ENCODE peak calls at places on chromosomes 1 and 21, in eight cellular contexts. X, O, F, E, Y, L, D and Z are unnamed samples.

GRCh38 chr1:227561303-227561702 is 2.1 kb upstream of the ZNF678 start:
- DNase-seq in F (no peak), X (no peak), L (no peak), O (no peak), D (no peak), Y (no peak), E (no peak), Z (no peak)

GRCh38 chr1:227072991-227073390 is 132.9 kb downstream of the COQ8A start:
- DNase-seq in F (peak; percentile 92), X (no peak), Y (no peak), D (no peak), L (peak; percentile 87), E (no peak), O (no peak), Z (no peak)

GRCh38 chr1:18385239-18385790 is 95.4 kb upstream of the KLHDC7A start:
- DNase-seq in D (no peak), E (no peak), O (no peak), Y (no peak), L (no peak), X (no peak), F (no peak), Z (no peak)

GRCh38 chr1:61224609-61225008 is 142.2 kb downstream of the NFIA start:
- DNase-seq in D (no peak), Y (no peak), F (no peak), E (no peak), X (no peak), L (no peak), O (no peak), Z (no peak)

GRCh38 chr21:45818904-45819285 is 162.7 kb upstream of the COL6A1 start:
- DNase-seq in D (no peak), E (no peak), X (peak; percentile 24), F (peak; percentile 65), L (peak; percentile 17), Y (no peak), O (no peak), Z (no peak)

GRCh38 chr1:13593511-13594131 is 10.0 kb downstream of the PDPN start:
- DNase-seq in D (peak; percentile 31), F (peak; percentile 43), E (no peak), L (peak; percentile 97), Y (no peak), O (no peak), X (no peak), Z (no peak)

GRCh38 chr1:59502009-59502691 is 205.3 kb downstream of the FGGY start:
- DNase-seq in L (peak; percentile 75), D (no peak), X (no peak), E (no peak), Y (no peak), F (no peak), O (no peak), Z (no peak)

GRCh38 chr1:117541003-117541402 is 64.8 kb upstream of the TENT5C start:
- DNase-seq in D (no peak), X (no peak), Y (no peak), E (no peak), F (no peak), L (peak; percentile 40), O (no peak), Z (no peak)

GRCh38 chr1:99850458-99850974 is 355 bp downstream of the AGL start:
- DNase-seq in Y (no peak), F (peak; percentile 23), O (no peak), E (no peak), D (no peak), L (peak; percentile 18), X (no peak), Z (no peak)

GRCh38 chr21:42568834-42569731 is 55.4 kb downstream of the SLC37A1 start:
- DNase-seq in X (no peak), L (no peak), E (no peak), O (no peak), F (no peak), Y (no peak), D (peak; percentile 28), Z (no peak)

GRCh38 chr1:56375184-56375837 is 204.1 kb downstream of the PLPP3 start:
- DNase-seq in Y (no peak), X (no peak), E (no peak), O (no peak), D (no peak), F (peak; percentile 90), L (peak; percentile 45), Z (no peak)
- TF ChIP-seq CTCF in Y (no peak), X (no peak), E (no peak), O (no peak), D (no peak), F (no peak), L (no peak), Z (no peak)

GRCh38 chr1:213136190-213136917 is 85.3 kb downstream of the RPS6KC1 start:
- DNase-seq in O (no peak), D (no peak), Y (no peak), X (no peak), F (no peak), E (no peak), L (no peak), Z (no peak)

GRCh38 chr1:213127074-213127473 is 76.0 kb downstream of the RPS6KC1 start:
- DNase-seq in E (no peak), O (no peak), F (peak; percentile 78), Y (no peak), D (no peak), X (no peak), L (peak; percentile 59), Z (no peak)

GRCh38 chr1:213135572-213135971 is 84.5 kb downstream of the RPS6KC1 start:
- DNase-seq in E (no peak), O (no peak), X (no peak), D (no peak), Y (no peak), F (peak; percentile 27), L (peak; percentile 40), Z (no peak)

DNA sequence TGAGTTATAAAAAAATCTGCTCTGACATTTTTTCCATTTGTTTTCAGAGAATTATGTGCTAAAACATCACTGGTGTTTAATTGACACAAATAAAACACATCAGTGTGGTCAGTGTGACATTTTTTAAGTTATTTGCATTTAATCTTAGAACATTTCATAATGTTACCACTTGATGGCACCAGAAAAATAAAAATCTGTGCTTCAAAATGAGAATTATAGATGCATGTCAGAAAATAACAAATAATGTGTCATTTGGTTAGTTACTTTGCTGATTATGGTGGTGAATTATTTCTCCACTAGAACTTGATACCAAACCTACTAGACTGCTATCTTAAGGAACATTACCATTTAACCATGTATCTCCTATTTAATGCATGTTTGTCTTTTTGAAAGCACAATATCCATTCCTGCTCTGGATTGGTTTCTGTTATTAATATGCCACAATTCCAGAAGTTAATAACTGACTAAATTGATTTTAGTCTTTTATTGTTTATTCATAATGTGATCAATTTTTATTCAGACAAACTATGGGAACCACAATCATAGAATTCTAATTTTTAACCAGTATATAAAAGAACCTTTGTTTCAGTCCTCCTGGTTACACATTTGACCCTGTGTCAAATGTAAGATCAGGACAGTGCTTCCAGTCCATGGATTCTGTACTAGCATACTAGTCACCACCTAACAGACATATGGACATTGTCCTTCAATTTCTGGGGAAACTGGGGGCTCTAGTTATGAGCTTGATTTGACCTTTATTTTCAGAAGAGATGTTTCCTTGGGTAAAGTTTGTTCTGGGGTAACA is 81.0 kb downstream of the RPS6KC1 start:
- DNase-seq in L (no peak), O (no peak), F (peak; percentile 40), X (no peak), Y (no peak), D (no peak), E (no peak), Z (no peak)
- TF ChIP-seq CTCF in L (no peak), O (no peak), F (peak; percentile 61), X (no peak), Y (no peak), D (no peak), E (no peak), Z (no peak)

GRCh38 chr1:161199506-161200119 is 759 bp upstream of the ADAMTS4 start:
- DNase-seq in L (no peak), F (no peak), Y (no peak), D (no peak), E (no peak), O (no peak), X (no peak), Z (no peak)

GRCh38 chr1:161200421-161200991 is 1.7 kb upstream of the ADAMTS4 start:
- DNase-seq in E (no peak), Y (no peak), O (no peak), X (no peak), F (no peak), L (no peak), D (no peak), Z (no peak)

GRCh38 chr1:161200992-161201827 is 957 bp upstream of the NDUFS2 start:
- DNase-seq in F (no peak), E (no peak), X (no peak), O (no peak), D (peak; percentile 49), Y (peak; percentile 52), L (no peak), Z (no peak)

GRCh38 chr1:161198877-161199431 is at the start of gene ADAMTS4:
- DNase-seq in X (no peak), D (peak; percentile 43), L (no peak), F (no peak), E (no peak), Y (peak; percentile 53), O (no peak), Z (no peak)

DNA sequence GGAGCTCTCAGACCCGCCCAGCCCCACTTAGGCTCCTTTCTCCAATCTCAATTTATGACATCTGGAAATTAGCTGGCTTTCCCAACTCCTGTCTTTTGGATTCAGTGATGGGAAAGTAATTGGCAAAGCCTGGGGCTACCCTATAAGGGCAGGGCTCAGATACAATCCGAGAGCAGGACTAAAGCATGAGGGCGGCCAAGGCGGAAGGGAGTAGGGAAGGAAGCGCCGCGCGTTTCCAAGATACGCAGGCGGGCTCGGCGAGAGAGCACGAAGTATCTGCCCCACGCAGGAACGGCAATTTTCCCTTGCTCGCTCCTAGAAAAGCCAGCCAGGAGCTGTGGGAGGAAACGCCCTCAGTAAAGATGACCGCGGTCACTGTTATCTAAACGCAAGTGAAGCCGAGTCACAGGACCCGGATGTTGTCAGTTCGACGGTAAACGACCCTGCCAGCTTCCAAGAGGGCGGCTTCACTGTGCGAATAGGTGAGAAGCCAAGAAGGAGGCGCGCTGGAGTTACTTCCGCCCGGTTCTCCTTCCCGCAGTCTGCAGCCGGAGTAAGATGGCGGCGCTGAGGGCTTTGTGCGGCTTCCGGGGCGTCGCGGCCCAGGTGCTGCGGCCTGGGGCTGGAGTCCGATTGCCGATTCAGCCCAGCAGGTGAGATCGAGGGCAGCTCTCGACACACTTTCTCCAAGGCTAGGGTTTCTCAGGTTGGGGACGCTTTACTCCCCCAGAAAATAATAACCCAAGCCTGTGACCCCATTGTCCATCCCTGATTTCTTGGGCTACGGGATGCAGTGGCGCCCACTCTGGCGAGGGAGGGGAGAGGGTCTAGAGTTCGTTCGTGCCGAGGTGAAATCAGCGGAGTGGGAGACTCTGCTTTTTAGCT is at the start of gene NDUFS2:
- DNase-seq in D (peak; percentile 99), Y (peak; percentile 98), O (peak; percentile 96), E (peak; percentile 82), L (peak; percentile 97), F (peak; percentile 99), X (peak; percentile 96), Z (peak; percentile 92)
- TF ChIP-seq CTCF in D (no peak), Y (no peak), O (peak; percentile 55), E (no peak), L (peak; percentile 26), F (peak; percentile 59), X (peak; percentile 34), Z (no peak)

DNA sequence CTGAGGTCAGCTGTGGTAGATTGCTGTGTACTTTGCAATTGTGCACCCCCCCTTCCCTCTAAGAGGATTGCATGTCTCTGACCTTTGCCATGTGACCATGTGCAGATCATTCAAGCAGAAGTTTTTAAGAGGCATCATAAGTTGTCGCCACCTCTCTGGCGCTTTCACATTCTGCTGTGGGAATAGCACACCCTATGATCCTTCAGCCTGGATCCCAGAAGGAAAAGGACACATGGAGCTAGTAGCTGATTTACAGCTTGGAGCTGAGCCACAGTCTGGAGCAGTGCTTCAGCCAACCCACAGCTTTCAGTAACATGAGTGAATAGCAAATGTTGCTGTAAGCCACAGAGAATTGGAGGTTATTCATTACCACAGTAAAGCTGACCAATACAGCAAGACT is 158.5 kb downstream of the TSEN15 start:
- DNase-seq in X (no peak), O (peak; percentile 72), D (no peak), E (no peak), F (no peak), L (no peak), Y (no peak), Z (no peak)
- TF ChIP-seq CTCF in X (no peak), O (no peak), D (no peak), E (no peak), F (no peak), L (no peak), Y (no peak), Z (no peak)